ENCODE peak calls at places on chromosomes 3 and 15, in four cellular contexts. One of them, this sample, is unnamed.

GRCh38 chr15:74983725-74984231 is 11.6 kb upstream of the SCAMP5 start:
- DNase-seq in activated CD4-positive, alpha-beta T cell treated with anti-CD3 and anti-CD28 coated beads, Interleukin-2, amount 10 ng/mL, durations not matched to agents 7 days and 5 days: no peak
- DNase-seq in NCI-H187 treated with DMSO at 0.1 percent for 48 hours: no peak
- DNase-seq in CD8-positive, alpha-beta memory T cell: no peak
- DNase-seq in this sample: peak

GRCh38 chr3:177764377-177764912 is 567.2 kb upstream of the TBL1XR1 start:
- DNase-seq in NCI-H187 treated with DMSO at 0.1 percent for 48 hours: no peak
- DNase-seq in activated CD4-positive, alpha-beta T cell treated with anti-CD3 and anti-CD28 coated beads, Interleukin-2, amount 10 ng/mL, durations not matched to agents 7 days and 5 days: no peak
- DNase-seq in CD8-positive, alpha-beta memory T cell: no peak
- DNase-seq in this sample: no peak

GRCh38 chr3:37072892-37073291 is 79.6 kb downstream of the MLH1 start:
- DNase-seq in activated CD4-positive, alpha-beta T cell treated with anti-CD3 and anti-CD28 coated beads, Interleukin-2, amount 10 ng/mL, durations not matched to agents 7 days and 5 days: no peak
- DNase-seq in CD8-positive, alpha-beta memory T cell: no peak
- DNase-seq in NCI-H187 treated with DMSO at 0.1 percent for 48 hours: no peak
- DNase-seq in this sample: no peak

GRCh38 chr3:194450341-194450740 is 36.5 kb downstream of the ATP13A3 start:
- DNase-seq in CD8-positive, alpha-beta memory T cell: no peak
- DNase-seq in NCI-H187 treated with DMSO at 0.1 percent for 48 hours: peak
- DNase-seq in activated CD4-positive, alpha-beta T cell treated with anti-CD3 and anti-CD28 coated beads, Interleukin-2, amount 10 ng/mL, durations not matched to agents 7 days and 5 days: no peak
- DNase-seq in this sample: no peak

GRCh38 chr15:78563092-78563491 is 2.2 kb upstream of the CHRNA5 start:
- DNase-seq in NCI-H187 treated with DMSO at 0.1 percent for 48 hours: no peak
- DNase-seq in CD8-positive, alpha-beta memory T cell: no peak
- DNase-seq in activated CD4-positive, alpha-beta T cell treated with anti-CD3 and anti-CD28 coated beads, Interleukin-2, amount 10 ng/mL, durations not matched to agents 7 days and 5 days: no peak
- DNase-seq in this sample: no peak

GRCh38 chr15:40029979-40030893 is 8.7 kb downstream of the SRP14 start:
- DNase-seq in activated CD4-positive, alpha-beta T cell treated with anti-CD3 and anti-CD28 coated beads, Interleukin-2, amount 10 ng/mL, durations not matched to agents 7 days and 5 days: no peak
- DNase-seq in NCI-H187 treated with DMSO at 0.1 percent for 48 hours: no peak
- DNase-seq in CD8-positive, alpha-beta memory T cell: no peak
- DNase-seq in this sample: no peak

GRCh38 chr3:146577662-146578061 is 27.5 kb downstream of the PLSCR5 start:
- DNase-seq in activated CD4-positive, alpha-beta T cell treated with anti-CD3 and anti-CD28 coated beads, Interleukin-2, amount 10 ng/mL, durations not matched to agents 7 days and 5 days: peak
- DNase-seq in NCI-H187 treated with DMSO at 0.1 percent for 48 hours: no peak
- DNase-seq in CD8-positive, alpha-beta memory T cell: peak
- DNase-seq in this sample: peak

GRCh38 chr15:83654379-83655236 is 685 bp downstream of the ADAMTSL3 start:
- DNase-seq in CD8-positive, alpha-beta memory T cell: no peak
- DNase-seq in NCI-H187 treated with DMSO at 0.1 percent for 48 hours: no peak
- DNase-seq in activated CD4-positive, alpha-beta T cell treated with anti-CD3 and anti-CD28 coated beads, Interleukin-2, amount 10 ng/mL, durations not matched to agents 7 days and 5 days: no peak
- DNase-seq in this sample: no peak

GRCh38 chr15:75089781-75090734 is 66.7 kb downstream of the PPCDC start:
- DNase-seq in NCI-H187 treated with DMSO at 0.1 percent for 48 hours: no peak
- DNase-seq in CD8-positive, alpha-beta memory T cell: no peak
- DNase-seq in activated CD4-positive, alpha-beta T cell treated with anti-CD3 and anti-CD28 coated beads, Interleukin-2, amount 10 ng/mL, durations not matched to agents 7 days and 5 days: no peak
- DNase-seq in this sample: no peak

GRCh38 chr15:40286794-40287193 is 3.9 kb upstream of the ANKRD63 start:
- DNase-seq in activated CD4-positive, alpha-beta T cell treated with anti-CD3 and anti-CD28 coated beads, Interleukin-2, amount 10 ng/mL, durations not matched to agents 7 days and 5 days: no peak
- DNase-seq in CD8-positive, alpha-beta memory T cell: no peak
- DNase-seq in NCI-H187 treated with DMSO at 0.1 percent for 48 hours: no peak
- DNase-seq in this sample: no peak

GRCh38 chr3:99413504-99413903 is 224.9 kb upstream of the COL8A1 start:
- DNase-seq in activated CD4-positive, alpha-beta T cell treated with anti-CD3 and anti-CD28 coated beads, Interleukin-2, amount 10 ng/mL, durations not matched to agents 7 days and 5 days: no peak
- DNase-seq in NCI-H187 treated with DMSO at 0.1 percent for 48 hours: no peak
- DNase-seq in CD8-positive, alpha-beta memory T cell: no peak
- DNase-seq in this sample: no peak

GRCh38 chr3:4837405-4837804 is 141.8 kb upstream of the BHLHE40 start:
- DNase-seq in activated CD4-positive, alpha-beta T cell treated with anti-CD3 and anti-CD28 coated beads, Interleukin-2, amount 10 ng/mL, durations not matched to agents 7 days and 5 days: no peak
- DNase-seq in CD8-positive, alpha-beta memory T cell: no peak
- DNase-seq in NCI-H187 treated with DMSO at 0.1 percent for 48 hours: no peak
- DNase-seq in this sample: no peak

GRCh38 chr15:66700412-66700801 is 1.6 kb upstream of the SMAD6 start:
- DNase-seq in NCI-H187 treated with DMSO at 0.1 percent for 48 hours: no peak
- DNase-seq in CD8-positive, alpha-beta memory T cell: no peak
- DNase-seq in activated CD4-positive, alpha-beta T cell treated with anti-CD3 and anti-CD28 coated beads, Interleukin-2, amount 10 ng/mL, durations not matched to agents 7 days and 5 days: peak
- DNase-seq in this sample: peak

GRCh38 chr3:3998140-3998977 is 199.1 kb downstream of the LRRN1 start:
- DNase-seq in NCI-H187 treated with DMSO at 0.1 percent for 48 hours: no peak
- DNase-seq in activated CD4-positive, alpha-beta T cell treated with anti-CD3 and anti-CD28 coated beads, Interleukin-2, amount 10 ng/mL, durations not matched to agents 7 days and 5 days: peak
- DNase-seq in CD8-positive, alpha-beta memory T cell: no peak
- DNase-seq in this sample: no peak

GRCh38 chr15:87707581-87708130 is 548.9 kb downstream of the NTRK3 start:
- DNase-seq in CD8-positive, alpha-beta memory T cell: no peak
- DNase-seq in activated CD4-positive, alpha-beta T cell treated with anti-CD3 and anti-CD28 coated beads, Interleukin-2, amount 10 ng/mL, durations not matched to agents 7 days and 5 days: no peak
- DNase-seq in NCI-H187 treated with DMSO at 0.1 percent for 48 hours: no peak
- DNase-seq in this sample: no peak

This sample was measured in T-helper 2 cell.